ENCODE peak calls at places on chromosomes 7 and 10, in eight cellular contexts. One of them, this sample, is unnamed.

GRCh38 chr10:131979821-131980270 is 1.9 kb downstream of the BNIP3 start:
- DNase-seq in thoracic aorta: no peak
- DNase-seq in HFF-Myc: no peak
- DNase-seq in hepatocyte: peak
- DNase-seq in dorsolateral prefrontal cortex: no peak
- DNase-seq in D721Med: no peak
- DNase-seq in CD14-positive monocyte: no peak
- DNase-seq in HL-60: no peak
- DNase-seq in this sample: no peak

GRCh38 chr10:114534480-114535095 is 123.5 kb downstream of the ABLIM1 start:
- DNase-seq in thoracic aorta: no peak
- DNase-seq in HFF-Myc: no peak
- DNase-seq in hepatocyte: no peak
- DNase-seq in dorsolateral prefrontal cortex: no peak
- DNase-seq in D721Med: no peak
- DNase-seq in CD14-positive monocyte: no peak
- DNase-seq in HL-60: no peak
- DNase-seq in this sample: no peak

GRCh38 chr7:107696330-107696946 is 35.8 kb downstream of the SLC26A4 start:
- DNase-seq in thoracic aorta: no peak
- DNase-seq in HFF-Myc: no peak
- DNase-seq in hepatocyte: no peak
- DNase-seq in dorsolateral prefrontal cortex: no peak
- DNase-seq in D721Med: no peak
- DNase-seq in CD14-positive monocyte: no peak
- DNase-seq in HL-60: no peak
- DNase-seq in this sample: no peak

GRCh38 chr10:3887404-3887803 is 102.4 kb upstream of the KLF6 start:
- DNase-seq in thoracic aorta: no peak
- DNase-seq in HFF-Myc: no peak
- DNase-seq in hepatocyte: no peak
- DNase-seq in dorsolateral prefrontal cortex: no peak
- DNase-seq in D721Med: no peak
- DNase-seq in CD14-positive monocyte: no peak
- DNase-seq in HL-60: no peak
- DNase-seq in this sample: no peak

GRCh38 chr7:1447551-1448244 is 11.6 kb downstream of the MICALL2 start:
- DNase-seq in thoracic aorta: no peak
- DNase-seq in HFF-Myc: no peak
- DNase-seq in hepatocyte: no peak
- DNase-seq in dorsolateral prefrontal cortex: peak
- DNase-seq in D721Med: no peak
- DNase-seq in CD14-positive monocyte: no peak
- DNase-seq in HL-60: no peak
- DNase-seq in this sample: peak

GRCh38 chr10:29948971-29949370 is 110.4 kb downstream of the JCAD start:
- DNase-seq in thoracic aorta: no peak
- DNase-seq in HFF-Myc: no peak
- DNase-seq in hepatocyte: no peak
- DNase-seq in dorsolateral prefrontal cortex: no peak
- DNase-seq in D721Med: no peak
- DNase-seq in CD14-positive monocyte: no peak
- DNase-seq in HL-60: no peak
- DNase-seq in this sample: no peak

GRCh38 chr10:103855424-103855823 is at the start of gene SH3PXD2A:
- DNase-seq in thoracic aorta: no peak
- DNase-seq in HFF-Myc: no peak
- DNase-seq in hepatocyte: peak
- DNase-seq in dorsolateral prefrontal cortex: peak
- DNase-seq in D721Med: peak
- DNase-seq in CD14-positive monocyte: no peak
- DNase-seq in HL-60: no peak
- DNase-seq in this sample: no peak

GRCh38 chr7:33849961-33850559 is 55.3 kb upstream of the BMPER start:
- DNase-seq in thoracic aorta: no peak
- DNase-seq in HFF-Myc: no peak
- DNase-seq in hepatocyte: no peak
- DNase-seq in dorsolateral prefrontal cortex: no peak
- DNase-seq in D721Med: no peak
- DNase-seq in CD14-positive monocyte: no peak
- DNase-seq in HL-60: no peak
- DNase-seq in this sample: no peak

GRCh38 chr7:141416691-141417268 is 134.4 kb upstream of the AGK start:
- DNase-seq in thoracic aorta: no peak
- DNase-seq in HFF-Myc: no peak
- DNase-seq in hepatocyte: no peak
- DNase-seq in dorsolateral prefrontal cortex: no peak
- DNase-seq in D721Med: no peak
- DNase-seq in CD14-positive monocyte: no peak
- DNase-seq in HL-60: no peak
- DNase-seq in this sample: no peak

GRCh38 chr10:38047666-38048065 is 37.2 kb downstream of the ZNF33A start:
- DNase-seq in thoracic aorta: no peak
- DNase-seq in HFF-Myc: no peak
- DNase-seq in hepatocyte: no peak
- DNase-seq in dorsolateral prefrontal cortex: no peak
- DNase-seq in D721Med: no peak
- DNase-seq in CD14-positive monocyte: no peak
- DNase-seq in HL-60: no peak
- DNase-seq in this sample: no peak

GRCh38 chr10:112977294-112977951 is 27.4 kb downstream of the TCF7L2 start:
- DNase-seq in thoracic aorta: no peak
- DNase-seq in HFF-Myc: no peak
- DNase-seq in hepatocyte: no peak
- DNase-seq in dorsolateral prefrontal cortex: no peak
- DNase-seq in D721Med: no peak
- DNase-seq in CD14-positive monocyte: no peak
- DNase-seq in HL-60: no peak
- DNase-seq in this sample: no peak

GRCh38 chr7:42083284-42083683 is 153.7 kb downstream of the GLI3 start:
- DNase-seq in thoracic aorta: no peak
- DNase-seq in HFF-Myc: no peak
- DNase-seq in hepatocyte: no peak
- DNase-seq in dorsolateral prefrontal cortex: no peak
- DNase-seq in D721Med: no peak
- DNase-seq in CD14-positive monocyte: no peak
- DNase-seq in HL-60: no peak
- DNase-seq in this sample: no peak

GRCh38 chr7:115558186-115558585 is 472.4 kb downstream of the TFEC start:
- DNase-seq in thoracic aorta: no peak
- DNase-seq in HFF-Myc: peak
- DNase-seq in hepatocyte: no peak
- DNase-seq in dorsolateral prefrontal cortex: no peak
- DNase-seq in D721Med: no peak
- DNase-seq in CD14-positive monocyte: no peak
- DNase-seq in HL-60: no peak
- DNase-seq in this sample: no peak

GRCh38 chr10:46292573-46293023 is 5.8 kb downstream of the ANTXRL start:
- DNase-seq in thoracic aorta: no peak
- DNase-seq in HFF-Myc: no peak
- DNase-seq in hepatocyte: no peak
- DNase-seq in dorsolateral prefrontal cortex: peak
- DNase-seq in D721Med: no peak
- DNase-seq in CD14-positive monocyte: no peak
- DNase-seq in HL-60: no peak
- DNase-seq in this sample: no peak

GRCh38 chr10:46291817-46292572 is 5.2 kb downstream of the ANTXRL start:
- DNase-seq in thoracic aorta: no peak
- DNase-seq in HFF-Myc: no peak
- DNase-seq in hepatocyte: no peak
- DNase-seq in dorsolateral prefrontal cortex: peak
- DNase-seq in D721Med: no peak
- DNase-seq in CD14-positive monocyte: no peak
- DNase-seq in HL-60: no peak
- DNase-seq in this sample: no peak

GRCh38 chr10:46294641-46295230 is 7.9 kb downstream of the ANTXRL start:
- DNase-seq in thoracic aorta: no peak
- DNase-seq in HFF-Myc: no peak
- DNase-seq in hepatocyte: no peak
- DNase-seq in dorsolateral prefrontal cortex: peak
- DNase-seq in D721Med: no peak
- DNase-seq in CD14-positive monocyte: no peak
- DNase-seq in HL-60: no peak
- DNase-seq in this sample: no peak

GRCh38 chr10:46293228-46293627 is 6.4 kb downstream of the ANTXRL start:
- DNase-seq in thoracic aorta: no peak
- DNase-seq in HFF-Myc: no peak
- DNase-seq in hepatocyte: no peak
- DNase-seq in dorsolateral prefrontal cortex: no peak
- DNase-seq in D721Med: no peak
- DNase-seq in CD14-positive monocyte: no peak
- DNase-seq in HL-60: no peak
- DNase-seq in this sample: no peak

DNA sequence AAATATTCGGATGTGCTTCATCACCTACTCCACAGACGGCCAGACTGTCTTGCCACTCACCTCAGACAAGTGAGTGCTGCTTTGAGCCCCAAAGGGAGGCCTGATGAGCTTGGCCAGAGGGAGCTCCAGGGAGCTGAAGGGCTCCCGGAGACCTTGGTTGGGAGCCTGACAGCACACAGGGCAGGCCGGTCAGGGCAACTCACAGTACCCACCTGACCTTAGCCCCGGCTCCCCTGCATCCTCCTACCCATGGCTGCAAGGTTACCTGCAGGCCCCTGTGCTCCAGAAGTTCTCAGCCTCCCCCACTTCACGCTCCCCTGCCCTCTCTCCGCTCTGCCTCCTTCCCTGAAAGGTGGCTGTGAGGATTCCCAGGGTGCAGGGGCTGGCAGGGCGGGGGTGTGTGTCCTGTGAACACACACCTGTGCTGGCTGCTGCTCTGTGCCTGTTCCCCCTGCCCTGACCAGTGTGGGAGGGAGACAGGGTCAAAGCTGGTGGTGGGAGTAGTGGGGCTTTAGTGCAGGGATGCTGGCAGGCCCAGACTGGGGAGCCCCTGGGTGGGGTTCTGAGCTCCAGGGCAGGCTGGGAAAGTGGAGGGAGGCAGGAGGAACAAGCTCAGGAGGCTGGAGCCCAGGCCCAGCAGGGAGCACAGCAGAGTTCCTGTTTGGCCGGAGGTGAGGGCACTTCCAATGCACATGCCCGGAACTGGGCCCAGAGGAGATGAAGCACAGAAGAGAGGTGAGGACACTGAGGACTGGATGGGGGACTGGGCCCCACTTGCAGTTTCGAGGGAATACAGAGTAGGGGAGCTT is 7.2 kb downstream of the ANTXRL start:
- DNase-seq in thoracic aorta: no peak
- DNase-seq in HFF-Myc: no peak
- DNase-seq in hepatocyte: no peak
- DNase-seq in dorsolateral prefrontal cortex: peak
- DNase-seq in D721Med: no peak
- DNase-seq in CD14-positive monocyte: no peak
- DNase-seq in HL-60: no peak
- DNase-seq in this sample: no peak
- TF ChIP-seq CTCF in thoracic aorta: no peak
- TF ChIP-seq CTCF in HFF-Myc: no peak
- TF ChIP-seq CTCF in hepatocyte: peak
- TF ChIP-seq CTCF in dorsolateral prefrontal cortex: no peak
- TF ChIP-seq CTCF in D721Med: no peak
- TF ChIP-seq CTCF in CD14-positive monocyte: no peak
- TF ChIP-seq CTCF in HL-60: peak
- TF ChIP-seq CTCF in this sample: no peak

GRCh38 chr7:32073533-32073932 is 3.3 kb upstream of the PDE1C start:
- DNase-seq in thoracic aorta: no peak
- DNase-seq in HFF-Myc: no peak
- DNase-seq in hepatocyte: no peak
- DNase-seq in dorsolateral prefrontal cortex: no peak
- DNase-seq in D721Med: no peak
- DNase-seq in CD14-positive monocyte: no peak
- DNase-seq in HL-60: no peak
- DNase-seq in this sample: no peak
- TF ChIP-seq CTCF in thoracic aorta: no peak
- TF ChIP-seq CTCF in HFF-Myc: no peak
- TF ChIP-seq CTCF in hepatocyte: no peak
- TF ChIP-seq CTCF in dorsolateral prefrontal cortex: no peak
- TF ChIP-seq CTCF in D721Med: no peak
- TF ChIP-seq CTCF in CD14-positive monocyte: no peak
- TF ChIP-seq CTCF in HL-60: no peak
- TF ChIP-seq CTCF in this sample: no peak

GRCh38 chr7:27898735-27899134 is 158.8 kb downstream of the TAX1BP1 start:
- DNase-seq in thoracic aorta: no peak
- DNase-seq in HFF-Myc: no peak
- DNase-seq in hepatocyte: no peak
- DNase-seq in dorsolateral prefrontal cortex: no peak
- DNase-seq in D721Med: no peak
- DNase-seq in CD14-positive monocyte: no peak
- DNase-seq in HL-60: no peak
- DNase-seq in this sample: no peak

GRCh38 chr7:27897441-27897847 is 157.5 kb downstream of the TAX1BP1 start:
- DNase-seq in thoracic aorta: no peak
- DNase-seq in HFF-Myc: no peak
- DNase-seq in hepatocyte: peak
- DNase-seq in dorsolateral prefrontal cortex: no peak
- DNase-seq in D721Med: no peak
- DNase-seq in CD14-positive monocyte: no peak
- DNase-seq in HL-60: no peak
- DNase-seq in this sample: no peak

GRCh38 chr7:27899601-27900000 is 159.6 kb downstream of the TAX1BP1 start:
- DNase-seq in thoracic aorta: no peak
- DNase-seq in HFF-Myc: no peak
- DNase-seq in hepatocyte: no peak
- DNase-seq in dorsolateral prefrontal cortex: no peak
- DNase-seq in D721Med: no peak
- DNase-seq in CD14-positive monocyte: no peak
- DNase-seq in HL-60: no peak
- DNase-seq in this sample: no peak

GRCh38 chr7:27900006-27900405 is 160.0 kb downstream of the TAX1BP1 start:
- DNase-seq in thoracic aorta: no peak
- DNase-seq in HFF-Myc: no peak
- DNase-seq in hepatocyte: no peak
- DNase-seq in dorsolateral prefrontal cortex: no peak
- DNase-seq in D721Med: no peak
- DNase-seq in CD14-positive monocyte: no peak
- DNase-seq in HL-60: no peak
- DNase-seq in this sample: no peak

GRCh38 chr7:27901028-27901760 is 161.2 kb downstream of the TAX1BP1 start:
- DNase-seq in thoracic aorta: no peak
- DNase-seq in HFF-Myc: no peak
- DNase-seq in hepatocyte: no peak
- DNase-seq in dorsolateral prefrontal cortex: no peak
- DNase-seq in D721Med: no peak
- DNase-seq in CD14-positive monocyte: peak
- DNase-seq in HL-60: no peak
- DNase-seq in this sample: no peak
- TF ChIP-seq CTCF in thoracic aorta: no peak
- TF ChIP-seq CTCF in HFF-Myc: no peak
- TF ChIP-seq CTCF in hepatocyte: no peak
- TF ChIP-seq CTCF in dorsolateral prefrontal cortex: no peak
- TF ChIP-seq CTCF in D721Med: no peak
- TF ChIP-seq CTCF in CD14-positive monocyte: no peak
- TF ChIP-seq CTCF in HL-60: no peak
- TF ChIP-seq CTCF in this sample: no peak

DNA sequence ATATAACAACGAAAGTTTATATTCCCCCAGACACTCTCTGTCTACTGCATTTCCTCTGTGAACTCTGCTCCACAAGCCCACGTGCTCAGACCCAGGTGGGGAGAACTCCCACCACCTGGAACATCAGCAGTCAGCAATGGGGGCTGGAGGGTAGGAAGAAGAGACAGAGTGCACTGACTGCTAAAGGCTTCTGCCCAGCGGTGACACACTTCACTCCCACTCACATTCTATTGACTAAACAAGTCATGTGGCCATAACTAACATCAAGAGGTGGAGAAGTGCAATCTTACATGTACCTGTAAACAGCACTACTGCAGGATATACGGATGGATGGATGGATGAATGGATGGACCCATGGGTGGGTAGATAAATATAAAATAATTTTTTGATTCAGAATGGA is 122.2 kb downstream of the MPP7 start:
- DNase-seq in thoracic aorta: no peak
- DNase-seq in HFF-Myc: no peak
- DNase-seq in hepatocyte: no peak
- DNase-seq in dorsolateral prefrontal cortex: no peak
- DNase-seq in D721Med: no peak
- DNase-seq in CD14-positive monocyte: no peak
- DNase-seq in HL-60: no peak
- DNase-seq in this sample: no peak
- TF ChIP-seq CTCF in thoracic aorta: no peak
- TF ChIP-seq CTCF in HFF-Myc: no peak
- TF ChIP-seq CTCF in hepatocyte: no peak
- TF ChIP-seq CTCF in dorsolateral prefrontal cortex: no peak
- TF ChIP-seq CTCF in D721Med: no peak
- TF ChIP-seq CTCF in CD14-positive monocyte: no peak
- TF ChIP-seq CTCF in HL-60: no peak
- TF ChIP-seq CTCF in this sample: no peak